ENCODE peak calls at places on chromosomes 3 and 15, in five cellular contexts. A is sciatic nerve, D is PC-3, F is RWPE1, W is COR-L47. V is an unnamed sample.
A peak's percentile ranks its signal among the peaks of the same experiment; 100 is the strongest.

GRCh38 chr15:90463381-90463780 is 66.3 kb upstream of the CRTC3 start:
- DNase-seq in F (no peak), W (no peak), A (no peak), D (peak; percentile 22), V (no peak)

GRCh38 chr3:98778852-98779379 is 15.8 kb downstream of the ST3GAL6 start:
- DNase-seq in A (no peak), W (no peak), D (no peak), F (peak; percentile 65), V (no peak)

GRCh38 chr3:185992801-185993467 is 55.1 kb upstream of the TRA2B start:
- DNase-seq in F (no peak), W (no peak), D (no peak), A (peak; percentile 58), V (no peak)

GRCh38 chr3:14793126-14793857 is 25.5 kb upstream of the FGD5 start:
- DNase-seq in A (peak; percentile 76), F (no peak), D (no peak), W (no peak), V (no peak)

GRCh38 chr3:128337305-128337704 is 129.4 kb downstream of the DNAJB8 start:
- DNase-seq in F (peak; percentile 81), D (no peak), A (no peak), W (no peak), V (no peak)

GRCh38 chr3:32593903-32594525 is 23.4 kb upstream of the DYNC1LI1 start:
- DNase-seq in D (peak; percentile 42), A (no peak), W (no peak), F (peak; percentile 3), V (no peak)

GRCh38 chr15:57213783-57214366 is 162.4 kb upstream of the CGNL1 start:
- DNase-seq in D (peak; percentile 55), F (peak; percentile 3), A (no peak), W (peak; percentile 72), V (no peak)

GRCh38 chr15:90931737-90932659 is at the start of gene HDDC3:
- DNase-seq in F (peak; percentile 95), D (peak; percentile 88), W (peak; percentile 83), A (peak; percentile 96), V (peak; percentile 87)

GRCh38 chr3:47578691-47579632 is at the start of gene CSPG5:
- DNase-seq in W (peak; percentile 15), A (peak; percentile 59), D (no peak), F (no peak), V (peak; percentile 13)

GRCh38 chr3:63576826-63577225 is 75.6 kb upstream of the SNTN start:
- DNase-seq in A (no peak), W (peak; percentile 69), F (peak; percentile 38), D (peak; percentile 39), V (no peak)

GRCh38 chr3:45957606-45958005 is 14.3 kb downstream of the CXCR6 start:
- DNase-seq in D (no peak), W (peak; percentile 1), A (no peak), F (no peak), V (no peak)

GRCh38 chr3:168531116-168531515 is 435.4 kb upstream of the GOLIM4 start:
- DNase-seq in W (no peak), A (no peak), F (no peak), D (no peak), V (no peak)

GRCh38 chr3:11998091-11998490 is 6.1 kb upstream of the SYN2 start:
- DNase-seq in A (no peak), F (no peak), W (no peak), D (no peak), V (no peak)

GRCh38 chr3:137737208-137737607 is 26.9 kb upstream of the SOX14 start:
- DNase-seq in W (no peak), A (no peak), D (no peak), F (no peak), V (no peak)

GRCh38 chr3:30777426-30777825 is 117.0 kb downstream of the GADL1 start:
- DNase-seq in D (no peak), F (no peak), W (no peak), A (no peak), V (no peak)

GRCh38 chr3:40299721-40300335 is 9.7 kb upstream of the EIF1B start:
- DNase-seq in A (no peak), F (no peak), D (no peak), W (no peak), V (no peak)